ENCODE peak calls at places on chromosomes 1 and 21, in four cellular contexts. A is uterus, Y is adrenal gland, Z is ovary. T is an unnamed sample.

GRCh38 chr21:34983680-34984086 is 65.4 kb downstream of the RUNX1 start:
- DNase-seq in Z (no peak), A (no peak), Y (no peak), T (no peak)

GRCh38 chr1:175511496-175511895 is 231.9 kb downstream of the TNR start:
- DNase-seq in A (no peak), Y (no peak), Z (no peak), T (no peak)

GRCh38 chr1:111565079-111565478 is 54.5 kb upstream of the RAP1A start:
- DNase-seq in Z (no peak), Y (no peak), A (no peak), T (no peak)

GRCh38 chr1:32894019-32894600 is 7.1 kb downstream of the TMEM54 start:
- DNase-seq in Z (no peak), Y (peak; percentile 48), A (no peak), T (peak; percentile 62)

GRCh38 chr1:161180643-161181042 is 3.3 kb upstream of the B4GALT3 start:
- DNase-seq in Z (no peak), A (no peak), Y (no peak), T (no peak)

GRCh38 chr1:6872573-6873261 is 87.5 kb downstream of the CAMTA1 start:
- DNase-seq in A (no peak), Z (no peak), Y (no peak), T (no peak)

GRCh38 chr1:4267381-4268261 is 367.5 kb upstream of the C1orf174 start:
- DNase-seq in A (no peak), Y (no peak), Z (no peak), T (no peak)

GRCh38 chr1:247241687-247242086 is 14.2 kb upstream of the VN1R5 start:
- DNase-seq in A (no peak), Z (no peak), Y (no peak), T (no peak)

GRCh38 chr1:232635778-232636356 is 5.9 kb upstream of the SIPA1L2 start:
- DNase-seq in A (no peak), Z (no peak), Y (no peak), T (no peak)

GRCh38 chr1:79711001-79711431 is 704.5 kb upstream of the ADGRL4 start:
- DNase-seq in Z (no peak), A (no peak), Y (no peak), T (no peak)

GRCh38 chr1:24643362-24644346 is 552 bp downstream of the SRRM1 start:
- DNase-seq in A (no peak), Z (no peak), Y (peak; percentile 63), T (no peak)

GRCh38 chr1:211630236-211631081 is 45.0 kb downstream of the NEK2 start:
- DNase-seq in Z (peak; percentile 38), A (no peak), Y (no peak), T (no peak)

GRCh38 chr1:181133441-181133951 is 45.0 kb downstream of the IER5 start:
- DNase-seq in A (no peak), Y (no peak), Z (no peak), T (no peak)

GRCh38 chr1:204093756-204094155 is 20.8 kb downstream of the SOX13 start:
- DNase-seq in A (no peak), Y (no peak), Z (no peak), T (no peak)

GRCh38 chr21:25855591-25855990 is 120.8 kb downstream of the GABPA start:
- DNase-seq in Z (no peak), Y (no peak), A (no peak), T (no peak)

GRCh38 chr21:45580576-45581321 is 38.5 kb upstream of the SLC19A1 start:
- DNase-seq in Y (no peak), Z (no peak), A (peak; percentile 8), T (peak; percentile 48)

GRCh38 chr1:87017994-87018672 is 103.7 kb downstream of the HS2ST1 start:
- DNase-seq in A (no peak), Y (no peak), Z (no peak), T (no peak)

GRCh38 chr21:43667191-43667904 is 8.0 kb downstream of the RRP1B start:
- DNase-seq in Z (no peak), Y (no peak), A (no peak), T (no peak)

GRCh38 chr1:208835781-208836180 is 591.6 kb upstream of the PLXNA2 start:
- DNase-seq in Y (no peak), A (no peak), Z (no peak), T (no peak)

GRCh38 chr1:219138747-219139146 is 34.9 kb upstream of the LYPLAL1 start:
- DNase-seq in Z (no peak), Y (no peak), A (no peak), T (no peak)

GRCh38 chr1:53134042-53134485 is 8.4 kb downstream of the SLC1A7 start:
- DNase-seq in Y (no peak), Z (no peak), A (no peak), T (no peak)

GRCh38 chr1:183275322-183275721 is 89.3 kb downstream of the LAMC2 start:
- DNase-seq in Z (no peak), Y (no peak), A (no peak), T (no peak)

GRCh38 chr21:45559216-45560105 is 17.2 kb upstream of the SLC19A1 start:
- DNase-seq in A (peak; percentile 9), Z (no peak), Y (peak; percentile 41), T (peak; percentile 40)

GRCh38 chr1:180946056-180946455 is 33.4 kb downstream of the KIAA1614 start:
- DNase-seq in A (no peak), Y (no peak), Z (no peak), T (no peak)

GRCh38 chr1:52662645-52663313 is 29.8 kb downstream of the SHISAL2A start:
- DNase-seq in Y (no peak), Z (no peak), A (no peak), T (no peak)

GRCh38 chr21:41133896-41134522 is 34.0 kb upstream of the BACE2 start:
- DNase-seq in Y (no peak), Z (no peak), A (no peak), T (no peak)

GRCh38 chr1:26531651-26532131 is 2.1 kb downstream of the RPS6KA1 start:
- DNase-seq in A (no peak), Z (no peak), Y (no peak), T (no peak)

GRCh38 chr1:165542647-165543046 is 1.2 kb upstream of the LRRC52 start:
- DNase-seq in Y (no peak), Z (no peak), A (no peak), T (no peak)

GRCh38 chr1:41633764-41634163 is 149.3 kb upstream of the EDN2 start:
- DNase-seq in Y (no peak), Z (no peak), A (no peak), T (no peak)

GRCh38 chr1:22529901-22530621 is 33.2 kb upstream of the EPHA8 start:
- DNase-seq in A (peak; percentile 89), Z (peak; percentile 75), Y (no peak), T (peak; percentile 84)

GRCh38 chr1:228273720-228274451 is 66.0 kb downstream of the OBSCN start:
- DNase-seq in A (no peak), Y (no peak), Z (no peak), T (no peak)

DNA sequence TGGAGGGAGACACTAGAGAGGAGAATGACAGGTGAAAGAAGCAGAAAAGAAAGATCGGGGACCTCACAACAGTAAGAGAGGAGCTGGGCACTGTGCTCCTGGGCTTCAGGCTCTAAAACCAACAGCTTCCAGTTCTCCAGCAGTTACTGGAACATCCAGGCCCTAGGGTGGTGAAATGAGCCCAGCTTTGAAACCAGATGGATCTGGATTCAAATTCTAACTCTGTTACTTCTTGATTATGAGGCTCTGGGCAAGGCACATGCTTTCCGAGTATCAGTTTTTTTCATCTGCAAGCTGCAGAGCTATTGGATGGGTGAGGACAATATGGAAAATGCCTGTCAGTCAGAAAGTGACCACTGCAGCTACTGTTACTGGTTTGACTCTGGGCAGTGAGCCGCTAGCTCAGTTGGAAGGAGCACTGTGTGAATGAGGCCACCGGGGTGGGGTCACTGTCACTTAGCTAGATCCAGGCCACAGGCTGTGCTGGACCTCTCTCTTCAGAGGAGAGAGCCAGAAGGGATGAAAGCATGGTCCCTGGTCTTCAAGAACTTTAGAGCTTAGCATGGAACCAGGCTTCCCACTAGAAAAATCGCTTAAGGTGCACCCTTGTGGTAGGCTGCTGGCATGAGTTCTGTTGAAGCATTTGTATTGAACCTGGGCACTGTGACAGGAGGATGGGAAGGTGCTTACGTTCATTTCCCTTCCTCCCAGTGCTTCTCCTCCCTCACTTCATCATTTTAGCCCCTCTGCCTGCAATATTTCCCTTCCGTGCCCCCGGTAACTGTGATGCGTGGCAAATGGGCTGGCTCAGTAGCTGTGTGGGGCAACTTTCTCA is 12.2 kb downstream of the PLEKHO1 start:
- DNase-seq in A (peak; percentile 22), Z (no peak), Y (no peak), T (no peak)
- H3K4me1 ChIP-seq in A (no peaks in the 10 kb centered on the region), Z (peaks cover 33% of the 10 kb centered on the region), Y (peaks cover 36% of the 10 kb centered on the region), T (peaks cover 80% of the 10 kb centered on the region)

DNA sequence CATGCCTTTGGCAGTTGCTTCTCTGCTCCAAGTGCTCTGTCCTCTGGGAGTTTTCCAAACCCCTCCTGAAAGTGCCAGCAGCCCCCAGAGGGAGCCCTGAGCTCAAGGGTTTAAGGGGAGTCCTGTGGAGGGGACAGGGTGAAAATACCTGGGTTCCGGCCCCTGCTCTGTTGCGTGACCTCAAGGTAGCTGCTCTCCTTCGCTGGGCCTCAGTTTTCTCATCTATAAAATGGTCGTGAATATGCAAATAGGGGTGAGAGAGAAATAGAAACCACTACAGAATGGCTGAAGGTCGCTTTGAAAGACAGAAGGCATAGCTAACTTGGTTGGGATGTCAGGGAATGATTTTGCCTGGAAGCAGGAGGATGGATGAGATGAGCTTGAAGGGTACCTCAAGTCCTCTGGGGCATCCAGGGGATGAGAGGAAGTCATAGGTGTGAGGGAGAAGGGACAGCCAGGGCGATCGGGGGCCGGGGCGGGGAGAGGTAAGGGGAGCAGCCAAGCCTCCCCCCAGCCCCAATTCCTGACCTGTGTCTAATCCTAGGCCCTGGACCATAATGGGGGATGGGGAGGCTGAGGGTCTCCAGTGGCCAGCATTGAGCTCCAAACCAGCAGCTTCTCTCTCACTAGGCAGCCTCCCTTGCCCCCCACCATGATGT is 12.4 kb downstream of the IFFO2 start:
- DNase-seq in A (no peak), Z (no peak), Y (no peak), T (no peak)
- H3K27ac ChIP-seq in A (no peak overlapping the region), Z (no peak overlapping the region), Y (no peak overlapping the region), T (peak overlapping the region; percentile 98)

GRCh38 chr1:91018006-91018405 is 3.8 kb downstream of the ZNF644 start:
- DNase-seq in Z (no peak), A (no peak), Y (no peak), T (no peak)
- TF ChIP-seq CTCF in Z (no peak), A (peak; percentile 26), Y (peak; percentile 23), T (peak; percentile 23)

DNA sequence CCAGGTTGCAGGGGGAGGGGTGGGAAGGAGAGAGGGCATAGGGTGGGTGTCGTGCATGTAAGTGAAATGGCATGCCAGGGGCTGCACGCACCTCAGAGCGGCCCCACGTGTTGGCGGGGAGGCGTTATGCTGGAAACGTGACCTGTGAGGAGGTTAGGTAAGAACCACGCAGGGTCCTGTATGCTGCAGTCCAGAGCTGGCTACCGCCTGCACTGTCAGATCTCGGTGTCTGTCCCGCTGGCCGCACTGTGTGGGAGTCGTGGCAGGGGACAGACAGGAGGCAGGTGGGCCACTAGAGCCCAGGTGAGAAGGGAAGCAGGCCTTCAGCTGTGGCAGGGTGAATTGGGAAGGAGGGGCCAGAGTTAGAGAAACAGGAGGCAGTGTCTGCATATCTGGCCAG is 79.7 kb downstream of the GALNT2 start:
- DNase-seq in Y (no peak), A (no peak), Z (no peak), T (no peak)
- H3K4me1 ChIP-seq in Y (peaks cover 14% of the 10 kb centered on the region), A (no peaks in the 10 kb centered on the region), Z (peaks cover 18% of the 10 kb centered on the region), T (peaks cover 14% of the 10 kb centered on the region)

GRCh38 chr1:2313651-2314296 is 77.6 kb downstream of the MORN1 start:
- DNase-seq in A (no peak), Y (no peak), Z (no peak), T (no peak)
- H3K27ac ChIP-seq in A (peak overlapping the region; percentile 93), Y (peak overlapping the region; percentile 69), Z (peak overlapping the region; percentile 75), T (peak overlapping the region; percentile 93)

T was measured in tibial artery.